ENCODE peak calls at places on chromosomes 3 and 15, in four cellular contexts. X, M, E and F are unnamed samples.

GRCh38 chr3:7977245-7978103 is 524.1 kb upstream of the LMCD1 start:
- DNase-seq in X (no peak), M (no peak), E (no peak), F (no peak)

GRCh38 chr15:69535101-69535638 is 82.6 kb downstream of the RPLP1 start:
- DNase-seq in X (no peak), M (no peak), E (no peak), F (no peak)

GRCh38 chr3:141294848-141295247 is 63.2 kb downstream of the PXYLP1 start:
- DNase-seq in X (no peak), M (no peak), E (no peak), F (no peak)

GRCh38 chr15:53038542-53038941 is 248.4 kb upstream of the ONECUT1 start:
- DNase-seq in X (no peak), M (no peak), E (no peak), F (no peak)

GRCh38 chr3:60303160-60303559 is 948.1 kb downstream of the FHIT start:
- DNase-seq in X (no peak), M (no peak), E (no peak), F (no peak)

GRCh38 chr3:194064380-194065118 is 71.4 kb upstream of the HES1 start:
- DNase-seq in X (no peak), M (no peak), E (no peak), F (no peak)

GRCh38 chr15:100863406-100864198 is 16.0 kb upstream of the ALDH1A3 start:
- DNase-seq in X (no peak), M (no peak), E (peak), F (peak)

GRCh38 chr3:175246766-175247165 is 387.6 kb downstream of the NAALADL2 start:
- DNase-seq in X (no peak), M (no peak), E (no peak), F (no peak)

GRCh38 chr3:186121968-186122367 is 13.1 kb upstream of the ETV5 start:
- DNase-seq in X (no peak), M (no peak), E (peak), F (no peak)

GRCh38 chr3:31106204-31106603 is 211.7 kb upstream of the GADL1 start:
- DNase-seq in X (peak), M (no peak), E (no peak), F (no peak)

GRCh38 chr15:99435138-99435695 is 130.6 kb upstream of the MEF2A start:
- DNase-seq in X (no peak), M (no peak), E (peak), F (no peak)

GRCh38 chr3:187063286-187064081 is 75.8 kb downstream of the RPL39L start:
- DNase-seq in X (no peak), M (no peak), E (peak), F (no peak)

GRCh38 chr3:141485578-141486415 is 1.0 kb upstream of the RASA2 start:
- DNase-seq in X (no peak), M (peak), E (no peak), F (no peak)

GRCh38 chr3:101722394-101723173 is 1.8 kb upstream of the CEP97 start:
- DNase-seq in X (no peak), M (no peak), E (no peak), F (no peak)
- TF ChIP-seq POLR2A in X (no peak), M (no peak), E (no peak), F (no peak)

DNA sequence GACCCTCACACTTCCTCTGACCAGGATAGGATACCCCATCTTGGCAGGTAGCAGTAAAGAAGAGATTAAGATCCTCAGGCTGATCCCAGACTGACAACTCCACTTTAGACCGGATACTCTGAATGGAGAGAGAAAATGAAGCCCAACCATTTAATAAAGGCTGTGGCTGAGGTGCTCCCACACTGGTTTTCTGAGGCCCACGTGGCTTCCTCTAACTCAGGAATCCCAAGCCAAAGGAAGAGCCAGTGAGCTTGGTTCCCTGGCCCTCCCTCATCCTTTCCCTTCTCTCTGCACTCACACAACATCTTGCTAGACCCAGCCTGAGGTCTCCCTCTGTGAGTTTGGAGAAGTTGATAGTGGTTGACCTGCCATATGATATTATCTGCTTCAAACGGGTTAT is 78.1 kb downstream of the ITGB5 start:
- DNase-seq in X (no peak), M (no peak), E (no peak), F (no peak)
- TF ChIP-seq POLR2A in X (no peak), M (no peak), E (no peak), F (no peak)

GRCh38 chr3:62527484-62527883 is 154.1 kb upstream of the FEZF2 start:
- DNase-seq in X (no peak), M (no peak), E (no peak), F (no peak)
- TF ChIP-seq POLR2A in X (no peak), M (no peak), E (no peak), F (no peak)

GRCh38 chr3:143224731-143225130 is 105.2 kb downstream of the CHST2 start:
- DNase-seq in X (no peak), M (no peak), E (no peak), F (no peak)

GRCh38 chr3:143220745-143221144 is 101.2 kb downstream of the CHST2 start:
- DNase-seq in X (no peak), M (no peak), E (no peak), F (no peak)

GRCh38 chr3:143222981-143223380 is 103.4 kb downstream of the CHST2 start:
- DNase-seq in X (no peak), M (no peak), E (no peak), F (no peak)

GRCh38 chr3:143221446-143221845 is 101.9 kb downstream of the CHST2 start:
- DNase-seq in X (no peak), M (no peak), E (no peak), F (no peak)

GRCh38 chr3:143222505-143222904 is 102.9 kb downstream of the CHST2 start:
- DNase-seq in X (no peak), M (no peak), E (no peak), F (no peak)
- TF ChIP-seq POLR2A in X (no peak), M (no peak), E (no peak), F (no peak)